ENCODE peak calls at places on chromosomes 3 and 15, in ten cellular contexts. J is AG04449, L is brain microvascular endothelial cell, R is dorsolateral prefrontal cortex, W is AG09319, H is IMR-90, X is fibroblast of lung, U is cardiac fibroblast, O is psoas muscle, T is fibroblast of pulmonary artery. G is an unnamed sample.

GRCh38 chr3:134253475-134254231 is 3.0 kb upstream of the RYK start:
- DNase-seq in J (no peak), L (no peak), R (no peak), W (no peak), H (no peak), X (no peak), U (no peak), O (no peak), T (no peak), G (no peak)

GRCh38 chr3:72171946-72172345 is 387.0 kb upstream of the PROK2 start:
- DNase-seq in J (no peak), L (no peak), R (peak), W (no peak), H (no peak), X (no peak), U (peak), O (peak), T (no peak), G (no peak)

GRCh38 chr15:101536166-101536874 is 46.8 kb upstream of the PCSK6 start:
- DNase-seq in J (no peak), L (no peak), R (no peak), W (no peak), H (no peak), X (no peak), U (no peak), O (no peak), T (no peak), G (no peak)

GRCh38 chr15:74983725-74984231 is 11.6 kb upstream of the SCAMP5 start:
- DNase-seq in J (no peak), L (no peak), R (no peak), W (no peak), H (no peak), X (no peak), U (no peak), O (no peak), T (no peak), G (no peak)

GRCh38 chr3:117297070-117297469 is 587.5 kb downstream of the TUSC7 start:
- DNase-seq in J (no peak), L (no peak), R (no peak), W (no peak), H (no peak), X (no peak), U (no peak), O (no peak), T (no peak), G (no peak)

GRCh38 chr15:52080031-52080430 is 32.5 kb downstream of the BCL2L10 start:
- DNase-seq in J (no peak), L (peak), R (peak), W (no peak), H (no peak), X (no peak), U (peak), O (no peak), T (peak), G (no peak)

GRCh38 chr3:73604491-73604890 is 20.2 kb downstream of the PDZRN3 start:
- DNase-seq in J (no peak), L (no peak), R (no peak), W (no peak), H (peak), X (peak), U (peak), O (no peak), T (no peak), G (no peak)

GRCh38 chr3:100492810-100493140 is 356 bp downstream of the TMEM45A start:
- DNase-seq in J (no peak), L (no peak), R (no peak), W (no peak), H (no peak), X (no peak), U (no peak), O (no peak), T (no peak), G (no peak)

GRCh38 chr15:86595741-86596140 is 516.1 kb downstream of the AGBL1 start:
- DNase-seq in J (no peak), L (no peak), R (no peak), W (no peak), H (no peak), X (no peak), U (no peak), O (no peak), T (no peak), G (no peak)

GRCh38 chr15:98906712-98907083 is 100.9 kb downstream of the PGPEP1L start:
- DNase-seq in J (no peak), L (peak), R (no peak), W (no peak), H (peak), X (no peak), U (peak), O (peak), T (peak), G (no peak)

GRCh38 chr15:77032647-77033416 is 37.9 kb downstream of the PSTPIP1 start:
- DNase-seq in J (no peak), L (no peak), R (peak), W (no peak), H (no peak), X (no peak), U (no peak), O (no peak), T (no peak), G (no peak)

GRCh38 chr3:141457624-141458236 is 29.1 kb upstream of the RASA2 start:
- DNase-seq in J (no peak), L (peak), R (no peak), W (no peak), H (peak), X (no peak), U (no peak), O (no peak), T (no peak), G (peak)

GRCh38 chr15:89165677-89166076 is 55.7 kb downstream of the RLBP1 start:
- DNase-seq in J (no peak), L (no peak), R (no peak), W (no peak), H (peak), X (no peak), U (peak), O (no peak), T (peak), G (peak)

GRCh38 chr3:169026543-169027181 is 636.9 kb downstream of the MECOM start:
- DNase-seq in J (no peak), L (peak), R (no peak), W (peak), H (peak), X (peak), U (peak), O (no peak), T (peak), G (peak)

GRCh38 chr15:55868707-55869106 is 124.7 kb downstream of the NEDD4 start:
- DNase-seq in J (no peak), L (no peak), R (no peak), W (no peak), H (peak), X (no peak), U (no peak), O (no peak), T (no peak), G (no peak)

GRCh38 chr15:88127477-88127799 is 129.1 kb downstream of the NTRK3 start:
- DNase-seq in J (no peak), L (no peak), R (no peak), W (no peak), H (no peak), X (no peak), U (no peak), O (no peak), T (no peak), G (no peak)

GRCh38 chr3:158802399-158803023 is 657 bp downstream of the MFSD1 start:
- DNase-seq in J (no peak), L (no peak), R (peak), W (no peak), H (peak), X (no peak), U (no peak), O (no peak), T (no peak), G (no peak)

DNA sequence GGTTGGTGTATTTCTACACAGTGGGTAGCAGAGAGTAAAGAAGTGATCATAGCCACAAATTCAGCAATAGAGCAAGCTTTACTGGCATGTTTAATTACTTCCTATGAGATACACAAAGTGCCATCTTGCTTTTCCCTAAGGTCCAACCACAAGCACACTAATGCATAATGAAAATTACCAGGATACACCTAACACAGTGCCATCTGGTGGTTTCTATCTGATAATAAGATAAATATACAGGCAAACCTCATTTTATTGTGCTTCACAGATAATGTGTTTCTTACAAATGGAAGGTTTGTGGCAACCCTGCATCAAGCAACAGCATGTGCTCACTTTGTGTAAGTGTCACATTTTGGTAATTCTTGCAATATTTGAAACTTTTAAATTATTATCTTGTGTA is 223.0 kb downstream of the NSUN3 start:
- DNase-seq in J (no peak), L (no peak), R (no peak), W (no peak), H (no peak), X (peak), U (peak), O (no peak), T (peak), G (no peak)
- TF ChIP-seq CTCF in J (peak), L (peak), R (peak), W (no peak), H (peak), X (no peak), U (peak), O (no peak), T (no peak), G (peak)

GRCh38 chr3:110267304-110267703 is 804.3 kb upstream of the NECTIN3 start:
- DNase-seq in J (no peak), L (no peak), R (no peak), W (no peak), H (no peak), X (no peak), U (no peak), O (no peak), T (no peak), G (no peak)
- TF ChIP-seq CTCF in J (no peak), L (no peak), R (no peak), W (no peak), H (no peak), X (no peak), U (no peak), O (no peak), T (no peak), G (no peak)

DNA sequence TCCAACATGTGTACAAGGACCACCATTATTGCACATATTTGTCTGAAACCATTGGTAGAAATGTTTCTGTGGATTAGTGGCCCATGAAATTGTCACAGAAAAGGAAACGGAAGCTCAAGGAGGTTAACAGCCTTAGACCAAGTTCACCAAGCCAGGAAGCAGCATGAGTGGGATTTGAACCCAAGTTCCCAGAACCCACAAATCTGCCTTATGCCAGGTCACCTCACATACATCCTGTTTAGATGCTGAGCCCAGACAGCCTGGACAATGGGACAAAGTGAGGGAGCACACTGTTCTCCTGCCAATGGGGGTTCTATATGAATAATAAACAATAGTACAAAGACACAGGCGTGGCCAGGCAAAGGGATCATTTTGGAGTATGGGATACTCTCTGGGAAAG is 59.6 kb upstream of the CA12 start:
- DNase-seq in J (no peak), L (no peak), R (no peak), W (no peak), H (no peak), X (no peak), U (no peak), O (no peak), T (no peak), G (no peak)
- TF ChIP-seq CTCF in J (no peak), L (no peak), R (no peak), W (no peak), H (no peak), X (no peak), U (no peak), O (no peak), T (no peak), G (no peak)

DNA sequence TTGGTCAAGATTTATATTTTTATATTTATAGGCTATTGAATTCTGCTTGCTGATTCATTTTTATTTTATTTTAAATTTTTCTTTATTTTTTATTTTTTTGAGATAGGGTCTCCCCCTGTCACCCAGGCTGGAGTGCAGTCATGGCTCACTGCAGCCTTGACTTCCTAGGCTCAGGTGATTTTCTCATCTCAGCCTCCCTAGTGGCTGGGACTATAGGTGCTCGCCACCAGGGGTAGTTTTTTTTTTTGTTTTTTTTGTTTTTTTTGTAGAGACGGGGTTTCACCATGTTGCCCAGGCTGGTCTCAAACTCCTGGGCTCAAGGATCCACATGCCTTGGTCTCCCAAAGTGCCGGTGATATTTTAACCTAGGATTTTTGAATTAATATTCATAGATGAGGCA is 31.2 kb downstream of the NR2E3 start:
- DNase-seq in J (no peak), L (no peak), R (no peak), W (no peak), H (no peak), X (no peak), U (no peak), O (no peak), T (no peak), G (no peak)
- TF ChIP-seq CTCF in J (no peak), L (peak), R (no peak), W (no peak), H (no peak), X (no peak), U (no peak), O (no peak), T (no peak), G (no peak)

GRCh38 chr3:10992017-10992945 is at the start of gene SLC6A1:
- DNase-seq in J (no peak), L (no peak), R (peak), W (no peak), H (no peak), X (peak), U (peak), O (peak), T (no peak), G (peak)
- TF ChIP-seq CTCF in J (peak), L (peak), R (peak), W (no peak), H (no peak), X (no peak), U (no peak), O (no peak), T (peak), G (no peak)

GRCh38 chr15:38072507-38073277 is 138.3 kb downstream of the TMCO5A start:
- DNase-seq in J (no peak), L (peak), R (peak), W (peak), H (peak), X (peak), U (peak), O (peak), T (peak), G (peak)
- TF ChIP-seq CTCF in J (peak), L (peak), R (peak), W (peak), H (peak), X (no peak), U (peak), O (no peak), T (peak), G (no peak)

DNA sequence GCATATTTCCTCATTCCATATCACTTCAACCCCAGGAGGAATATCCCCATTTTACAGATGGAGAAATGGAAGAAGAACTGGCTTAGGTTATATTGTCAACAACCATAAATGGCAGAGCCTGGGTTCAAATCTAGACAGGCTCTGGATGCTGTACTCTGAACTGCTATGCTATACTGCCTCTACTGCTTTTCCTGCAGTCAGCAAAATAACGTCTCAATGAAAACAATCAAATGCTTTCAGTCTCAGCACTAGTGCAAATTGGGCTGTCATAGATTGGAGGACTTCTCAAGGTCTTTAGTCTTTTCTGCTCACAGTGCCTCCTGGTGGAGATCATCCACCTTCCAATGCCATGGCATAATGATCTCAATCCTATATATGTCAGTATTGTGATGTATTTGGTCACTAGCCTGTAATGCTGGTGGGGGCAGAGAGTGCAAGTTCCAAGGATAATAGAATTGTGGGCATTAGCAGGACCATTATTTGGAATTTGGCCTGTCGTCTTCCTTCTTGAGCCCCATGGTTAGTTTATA is 285.0 kb downstream of the CLSTN2 start:
- DNase-seq in J (no peak), L (no peak), R (no peak), W (no peak), H (no peak), X (no peak), U (no peak), O (no peak), T (no peak), G (no peak)
- TF ChIP-seq CTCF in J (no peak), L (peak), R (no peak), W (peak), H (no peak), X (no peak), U (no peak), O (no peak), T (no peak), G (no peak)

G was measured in foreskin fibroblast.